ENCODE peak calls at places on chromosomes 1 and 21, in four cellular contexts. O is glutamatergic neuron, K is body of pancreas, G is GM10248. V is an unnamed sample.

GRCh38 chr1:244730934-244731434 is 78.1 kb downstream of the DESI2 start:
- DNase-seq in O (no peak), G (no peak), K (no peak), V (no peak)

GRCh38 chr1:207346562-207346912 is 25.1 kb downstream of the CD55 start:
- DNase-seq in G (no peak), K (no peak), O (no peak), V (no peak)

GRCh38 chr1:78441921-78442320 is 48.9 kb upstream of the PTGFR start:
- DNase-seq in G (no peak), O (no peak), K (no peak), V (no peak)

GRCh38 chr1:84402060-84402459 is 3.8 kb downstream of the DNASE2B start:
- DNase-seq in O (no peak), K (no peak), G (no peak), V (no peak)

GRCh38 chr1:110220324-110220723 is 10.2 kb downstream of the KCNC4 start:
- DNase-seq in K (peak; percentile 64), O (no peak), G (no peak), V (no peak)

GRCh38 chr1:44705938-44706337 is 25.0 kb downstream of the RNU5D-1 start:
- DNase-seq in O (no peak), K (no peak), G (no peak), V (no peak)

GRCh38 chr21:34517491-34518245 is 5.7 kb upstream of the KCNE1 start:
- DNase-seq in G (no peak), O (no peak), K (no peak), V (no peak)

GRCh38 chr1:5943373-5944068 is 48.7 kb downstream of the NPHP4 start:
- DNase-seq in O (no peak), G (no peak), K (no peak), V (no peak)

GRCh38 chr1:162661336-162661735 is 29.1 kb downstream of the DDR2 start:
- DNase-seq in K (no peak), G (no peak), O (no peak), V (no peak)

GRCh38 chr21:33230518-33231324 is 983 bp downstream of the IFNAR2 start:
- DNase-seq in K (peak; percentile 45), G (no peak), O (peak; percentile 71), V (peak; percentile 56)

GRCh38 chr1:15709226-15709625 is 25.1 kb downstream of the PLEKHM2 start:
- DNase-seq in K (no peak), O (no peak), G (no peak), V (no peak)

GRCh38 chr1:82762829-82763532 is 962.2 kb downstream of the ADGRL2 start:
- DNase-seq in G (no peak), O (no peak), K (no peak), V (no peak)

GRCh38 chr21:45373991-45374816 is 30.8 kb upstream of the COL18A1 start:
- DNase-seq in O (peak; percentile 3), K (peak; percentile 9), G (no peak), V (no peak)

GRCh38 chr1:26376050-26376449 is 3.5 kb upstream of the ZNF683 start:
- DNase-seq in K (no peak), G (no peak), O (no peak), V (no peak)

GRCh38 chr1:72704841-72705477 is 422.6 kb upstream of the NEGR1 start:
- DNase-seq in O (no peak), K (no peak), G (no peak), V (no peak)

GRCh38 chr1:205435904-205436573 is 14.2 kb upstream of the LEMD1 start:
- DNase-seq in O (no peak), K (no peak), G (no peak), V (no peak)

GRCh38 chr1:119347858-119348257 is 20.7 kb upstream of the HAO2 start:
- DNase-seq in K (no peak), O (no peak), G (peak; percentile 31), V (no peak)

GRCh38 chr21:25562660-25563059 is 44.6 kb downstream of the MRPL39 start:
- DNase-seq in K (no peak), G (no peak), O (no peak), V (no peak)

GRCh38 chr21:44714905-44715304 is 3.5 kb upstream of the TSPEAR start:
- DNase-seq in G (no peak), O (no peak), K (no peak), V (no peak)

GRCh38 chr1:101128211-101128727 is 102.7 kb upstream of the DPH5 start:
- DNase-seq in K (no peak), O (no peak), G (peak; percentile 23), V (no peak)

GRCh38 chr1:183163311-183163710 is 22.8 kb upstream of the LAMC2 start:
- DNase-seq in K (no peak), G (no peak), O (no peak), V (peak; percentile 63)

DNA sequence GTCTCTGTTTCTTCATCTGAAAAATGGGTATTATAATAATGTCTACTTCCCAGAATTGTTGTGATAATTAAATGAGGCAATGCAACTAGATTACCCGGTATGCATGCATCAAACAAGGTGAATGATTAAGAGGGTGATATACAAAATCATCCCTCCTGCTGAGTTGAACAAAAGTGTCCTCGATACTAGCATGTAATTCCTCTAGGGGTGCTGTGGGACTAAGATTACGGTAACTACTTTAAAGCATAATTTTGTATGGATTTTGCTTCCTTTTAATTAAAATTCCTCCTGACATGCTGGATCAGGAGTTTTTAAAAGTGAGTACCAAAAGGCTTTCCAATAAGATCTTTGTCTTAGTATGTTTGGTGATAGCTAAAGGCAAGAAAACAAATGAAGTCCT is 98.7 kb upstream of the PRMT6 start:
- DNase-seq in G (no peak), K (no peak), O (no peak), V (no peak)
- TF ChIP-seq CTCF in G (peak; percentile 5), K (no peak), O (no peak), V (no peak)

GRCh38 chr1:219554109-219554508 is 58.8 kb downstream of the ZC3H11B start:
- DNase-seq in G (no peak), O (no peak), K (no peak), V (no peak)

GRCh38 chr1:219555031-219555667 is 57.8 kb downstream of the ZC3H11B start:
- DNase-seq in O (no peak), G (no peak), K (no peak), V (no peak)

GRCh38 chr1:219550171-219550570 is 62.7 kb downstream of the ZC3H11B start:
- DNase-seq in O (no peak), K (no peak), G (no peak), V (no peak)

GRCh38 chr1:219560856-219561255 is 52.0 kb downstream of the ZC3H11B start:
- DNase-seq in K (no peak), O (no peak), G (no peak), V (no peak)

GRCh38 chr1:219555802-219556201 is 57.1 kb downstream of the ZC3H11B start:
- DNase-seq in G (no peak), O (no peak), K (no peak), V (no peak)
- TF ChIP-seq CTCF in G (no peak), O (no peak), K (no peak), V (no peak)

DNA sequence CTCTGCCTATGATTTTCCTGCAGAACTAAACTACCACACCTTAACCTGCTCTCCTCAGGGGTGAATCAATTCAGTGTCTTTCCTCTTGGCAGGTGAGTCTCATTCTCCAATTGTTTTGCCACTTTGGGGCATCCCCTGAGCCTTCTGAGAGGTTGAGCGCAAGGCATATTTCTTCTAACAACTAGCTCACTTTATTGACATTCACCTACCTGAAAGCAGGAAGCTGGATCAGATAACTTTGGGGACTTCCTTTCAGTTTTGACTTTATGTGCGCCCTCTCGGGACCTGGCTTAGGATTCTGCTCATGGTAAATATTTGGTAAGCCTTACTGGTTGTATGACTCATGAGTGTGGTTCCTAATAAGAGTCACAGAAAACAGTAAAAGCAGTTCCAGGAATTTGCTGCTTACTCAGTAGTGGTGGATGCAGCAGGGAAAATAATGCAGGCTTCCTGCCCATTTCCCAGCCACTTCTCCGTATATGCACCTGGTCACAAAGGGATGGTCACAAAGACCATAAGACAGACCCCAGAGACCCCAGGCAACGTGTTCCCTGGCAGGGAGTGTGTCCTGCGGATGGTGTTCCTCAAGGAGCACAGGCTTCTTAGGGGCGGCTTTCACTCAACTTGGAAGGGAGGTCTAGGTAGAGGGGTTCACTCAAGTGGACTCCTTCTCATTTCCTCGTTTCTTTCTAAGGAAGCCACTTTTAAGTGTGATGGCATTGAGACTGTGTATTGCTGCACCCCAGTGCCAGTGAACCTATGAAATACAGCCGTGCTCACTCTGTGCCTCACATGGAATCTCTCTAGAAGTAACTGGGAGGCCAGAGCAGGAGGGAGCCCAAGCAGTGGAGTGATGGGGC is 22.0 kb upstream of the BATF3 start:
- DNase-seq in G (no peak), K (no peak), O (no peak), V (peak; percentile 58)
- TF ChIP-seq CTCF in G (no peak), K (no peak), O (no peak), V (no peak)

GRCh38 chr1:230306158-230306557 is 120.0 kb downstream of the PGBD5 start:
- DNase-seq in O (no peak), K (no peak), G (no peak), V (no peak)
- TF ChIP-seq CTCF in O (no peak), K (no peak), G (peak; percentile 25), V (no peak)

GRCh38 chr1:53712276-53712675 is 26.7 kb downstream of the GLIS1 start:
- DNase-seq in K (no peak), G (no peak), O (no peak), V (no peak)

GRCh38 chr1:53716150-53716549 is 22.8 kb downstream of the GLIS1 start:
- DNase-seq in G (no peak), O (no peak), K (no peak), V (no peak)

GRCh38 chr1:53719469-53719868 is 19.5 kb downstream of the GLIS1 start:
- DNase-seq in G (no peak), K (no peak), O (no peak), V (no peak)

GRCh38 chr1:53717025-53717804 is 21.7 kb downstream of the GLIS1 start:
- DNase-seq in O (no peak), G (no peak), K (no peak), V (no peak)

GRCh38 chr1:53715478-53715877 is 23.5 kb downstream of the GLIS1 start:
- DNase-seq in G (peak; percentile 45), K (no peak), O (peak; percentile 86), V (peak; percentile 61)
- TF ChIP-seq CTCF in G (peak; percentile 52), K (peak; percentile 24), O (peak; percentile 58), V (peak; percentile 55)

GRCh38 chr1:70324683-70325082 is 29.8 kb downstream of the ANKRD13C start:
- DNase-seq in G (no peak), K (no peak), O (no peak), V (no peak)
- TF ChIP-seq CTCF in G (no peak), K (no peak), O (no peak), V (no peak)

GRCh38 chr1:247415423-247416361 is at the start of gene NLRP3:
- DNase-seq in G (no peak), O (no peak), K (no peak), V (peak; percentile 13)

GRCh38 chr1:247417786-247418185 is 1.8 kb downstream of the NLRP3 start:
- DNase-seq in G (no peak), K (no peak), O (no peak), V (no peak)

GRCh38 chr1:247421074-247421473 is 5.1 kb downstream of the NLRP3 start:
- DNase-seq in G (no peak), K (no peak), O (no peak), V (no peak)

GRCh38 chr1:247419326-247419725 is 3.4 kb downstream of the NLRP3 start:
- DNase-seq in K (no peak), G (no peak), O (no peak), V (no peak)
- TF ChIP-seq CTCF in K (no peak), G (no peak), O (no peak), V (no peak)